ENCODE peak calls at places on chromosomes 2 and 18, in four cellular contexts. I is transverse colon, G is HepG2, S is left ventricle myocardium inferior. L is an unnamed sample.

GRCh38 chr18:48412339-48412929 is 3.3 kb upstream of the ZBTB7C start:
- DNase-seq in I (peak; percentile 19), G (peak; percentile 56), S (no peak), L (no peak)

GRCh38 chr2:37262510-37262909 is 31.1 kb downstream of the NDUFAF7 start:
- DNase-seq in I (no peak), G (no peak), S (no peak), L (no peak)

GRCh38 chr2:212618636-212619035 is 80.0 kb upstream of the ERBB4 start:
- DNase-seq in I (no peak), G (no peak), S (no peak), L (no peak)

GRCh38 chr2:165697727-165698620 is 96.1 kb downstream of the GALNT3 start:
- DNase-seq in I (no peak), S (no peak), G (no peak), L (no peak)

GRCh38 chr2:127701651-127702394 is 526 bp downstream of the SFT2D3 start:
- DNase-seq in G (peak; percentile 71), S (peak; percentile 78), I (peak; percentile 85), L (peak; percentile 82)

GRCh38 chr2:219433666-219434467 is 776 bp upstream of the SPEG start:
- DNase-seq in G (peak; percentile 35), I (peak; percentile 57), S (no peak), L (peak; percentile 65)

GRCh38 chr2:240997856-240998705 is at the start of gene SNED1:
- DNase-seq in I (peak; percentile 90), G (peak; percentile 65), S (peak; percentile 94), L (peak; percentile 94)

GRCh38 chr2:200863655-200864205 is 728 bp downstream of the CLK1 start:
- DNase-seq in G (no peak), S (no peak), I (peak; percentile 23), L (no peak)

GRCh38 chr2:108701208-108701607 is 18.1 kb upstream of the RANBP2 start:
- DNase-seq in G (no peak), S (no peak), I (no peak), L (no peak)

GRCh38 chr2:68671961-68672360 is 28.6 kb downstream of the PROKR1 start:
- DNase-seq in I (no peak), S (no peak), G (no peak), L (no peak)

GRCh38 chr2:157261199-157261782 is 3.8 kb downstream of the GALNT5 start:
- DNase-seq in S (no peak), G (no peak), I (peak; percentile 68), L (no peak)

GRCh38 chr2:33229646-33230045 is 246.8 kb upstream of the RASGRP3 start:
- DNase-seq in G (no peak), S (no peak), I (no peak), L (no peak)

GRCh38 chr2:73418343-73418742 is 32.7 kb downstream of the ALMS1 start:
- DNase-seq in S (peak; percentile 76), G (no peak), I (peak; percentile 31), L (peak; percentile 73)

GRCh38 chr2:10119601-10120157 is 2.9 kb upstream of the RRM2 start:
- DNase-seq in I (no peak), S (no peak), G (no peak), L (no peak)

GRCh38 chr18:59085797-59086196 is 53.9 kb upstream of the SEC11C start:
- DNase-seq in G (no peak), I (no peak), S (no peak), L (no peak)

GRCh38 chr2:196479350-196479749 is 160.2 kb upstream of the CCDC150 start:
- DNase-seq in G (no peak), S (no peak), I (no peak), L (no peak)

GRCh38 chr2:185807351-185807750 is 68.7 kb downstream of the FSIP2 start:
- DNase-seq in I (no peak), S (no peak), G (no peak), L (no peak)

GRCh38 chr2:11056614-11057013 is 98.7 kb upstream of the SLC66A3 start:
- DNase-seq in S (no peak), I (no peak), G (no peak), L (no peak)

GRCh38 chr2:187169864-187170263 is 278.2 kb downstream of the CALCRL start:
- DNase-seq in G (no peak), S (no peak), I (no peak), L (no peak)

GRCh38 chr2:118123561-118124232 is 35.4 kb downstream of the INSIG2 start:
- DNase-seq in I (no peak), G (peak; percentile 36), S (no peak), L (no peak)

GRCh38 chr2:234995332-234996007 is 43.7 kb downstream of the SH3BP4 start:
- DNase-seq in I (peak; percentile 41), S (no peak), G (peak; percentile 84), L (no peak)

GRCh38 chr2:232869138-232870001 is 694 bp upstream of the SNORC start:
- DNase-seq in S (no peak), I (no peak), G (peak; percentile 60), L (peak; percentile 40)

GRCh38 chr2:19772981-19773380 is 128.8 kb downstream of the TTC32 start:
- DNase-seq in S (no peak), I (no peak), G (no peak), L (no peak)

GRCh38 chr18:12990662-12990976 is 543 bp upstream of the CEP192 start:
- DNase-seq in I (no peak), S (no peak), G (peak; percentile 37), L (no peak)

GRCh38 chr2:232489516-232490220 is 2.0 kb upstream of the ECEL1 start:
- DNase-seq in G (no peak), I (no peak), S (no peak), L (no peak)

GRCh38 chr2:242020196-242021004 is 150.9 kb downstream of the RTP5 start:
- DNase-seq in S (peak; percentile 52), G (peak; percentile 63), I (peak; percentile 30), L (no peak)

GRCh38 chr18:42028232-42028832 is 73.3 kb downstream of the PIK3C3 start:
- DNase-seq in G (peak; percentile 12), S (no peak), I (no peak), L (no peak)

GRCh38 chr2:74740395-74741075 is 86.5 kb downstream of the SEMA4F start:
- DNase-seq in I (peak; percentile 85), G (peak; percentile 76), S (peak; percentile 20), L (peak; percentile 57)

GRCh38 chr2:165700511-165700910 is 93.5 kb downstream of the GALNT3 start:
- DNase-seq in I (no peak), G (no peak), S (no peak), L (no peak)

GRCh38 chr2:11807156-11808015 is 61.0 kb downstream of the LPIN1 start:
- DNase-seq in G (no peak), S (no peak), I (no peak), L (no peak)

GRCh38 chr2:40016151-40016885 is 237.3 kb upstream of the THUMPD2 start:
- DNase-seq in G (no peak), I (no peak), S (no peak), L (no peak)

GRCh38 chr2:47656715-47657600 is 126.0 kb upstream of the MSH6 start:
- DNase-seq in G (no peak), I (no peak), S (no peak), L (no peak)

GRCh38 chr2:16293398-16293797 is 353.0 kb downstream of the MYCN start:
- DNase-seq in S (no peak), G (no peak), I (no peak), L (no peak)

GRCh38 chr2:16291731-16292550 is 351.6 kb downstream of the MYCN start:
- DNase-seq in I (no peak), G (no peak), S (no peak), L (no peak)

GRCh38 chr2:16294791-16295190 is 354.4 kb downstream of the MYCN start:
- DNase-seq in G (no peak), S (no peak), I (no peak), L (no peak)

GRCh38 chr2:16295891-16296290 is 355.5 kb downstream of the MYCN start:
- DNase-seq in I (no peak), S (no peak), G (no peak), L (no peak)

GRCh38 chr2:16293871-16294270 is 353.5 kb downstream of the MYCN start:
- DNase-seq in I (no peak), S (no peak), G (no peak), L (no peak)
- H3K27ac ChIP-seq in I (no peak overlapping the region), S (no peak overlapping the region), G (no peak overlapping the region), L (no peak overlapping the region)

GRCh38 chr2:69777778-69778089 is 35.8 kb downstream of the ANXA4 start:
- DNase-seq in I (no peak), S (no peak), G (no peak), L (no peak)

GRCh38 chr2:69773201-69773600 is 31.3 kb downstream of the ANXA4 start:
- DNase-seq in I (no peak), S (no peak), G (no peak), L (no peak)

GRCh38 chr2:69776886-69777777 is 35.2 kb downstream of the ANXA4 start:
- DNase-seq in G (no peak), S (no peak), I (no peak), L (no peak)

GRCh38 chr2:69771461-69771860 is 29.5 kb downstream of the ANXA4 start:
- DNase-seq in I (no peak), G (no peak), S (no peak), L (no peak)

DNA sequence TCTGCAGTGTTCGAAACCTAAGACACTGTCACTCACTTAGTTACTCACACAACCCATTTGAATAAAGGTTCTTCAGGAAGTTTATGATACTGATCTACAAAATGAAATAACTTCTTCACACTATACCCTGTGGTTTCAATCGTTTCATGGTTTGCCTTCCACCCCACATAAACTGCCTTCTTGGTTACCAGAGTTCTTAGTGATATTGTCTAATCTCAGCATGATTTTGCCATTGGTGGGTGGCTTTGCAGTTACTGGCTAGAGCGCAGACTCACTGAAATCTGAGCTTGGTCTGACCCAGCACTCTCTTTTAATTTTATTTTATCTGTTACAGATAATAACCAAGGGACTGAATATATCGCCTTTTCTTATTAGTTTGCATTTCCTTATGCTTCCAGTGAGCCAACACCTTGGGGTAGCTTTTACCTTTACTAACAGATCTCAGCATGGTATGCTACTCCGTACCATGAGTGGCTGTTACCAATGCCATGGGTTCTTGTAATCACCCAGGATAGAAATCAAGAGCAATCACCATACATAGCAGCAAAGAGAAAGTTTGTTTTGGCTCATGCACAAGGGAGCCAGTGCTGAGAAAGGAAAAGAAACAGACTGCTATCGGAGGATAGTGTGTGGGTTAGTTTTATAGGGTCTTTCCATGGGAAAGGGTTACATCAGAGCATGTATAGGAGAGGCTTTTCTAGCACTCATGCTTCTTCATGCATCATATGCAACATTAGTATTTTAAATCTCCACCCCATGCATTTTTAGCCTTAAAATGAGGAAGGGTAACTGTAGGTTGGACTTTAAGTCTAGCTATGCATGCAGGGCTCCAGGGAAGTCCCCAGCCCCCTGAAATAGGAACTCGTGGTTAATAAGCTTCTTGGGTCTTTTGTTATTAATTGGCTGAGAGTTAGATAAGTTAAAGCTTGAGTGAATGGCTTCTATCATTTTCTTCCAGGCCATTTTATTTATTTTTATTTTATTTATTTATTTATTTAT is 33.3 kb downstream of the ANXA4 start:
- DNase-seq in I (no peak), G (no peak), S (no peak), L (no peak)
- H3K27ac ChIP-seq in I (peak overlapping the region; percentile 4), G (no peak overlapping the region), S (no peak overlapping the region), L (peak overlapping the region; percentile 27)

DNA sequence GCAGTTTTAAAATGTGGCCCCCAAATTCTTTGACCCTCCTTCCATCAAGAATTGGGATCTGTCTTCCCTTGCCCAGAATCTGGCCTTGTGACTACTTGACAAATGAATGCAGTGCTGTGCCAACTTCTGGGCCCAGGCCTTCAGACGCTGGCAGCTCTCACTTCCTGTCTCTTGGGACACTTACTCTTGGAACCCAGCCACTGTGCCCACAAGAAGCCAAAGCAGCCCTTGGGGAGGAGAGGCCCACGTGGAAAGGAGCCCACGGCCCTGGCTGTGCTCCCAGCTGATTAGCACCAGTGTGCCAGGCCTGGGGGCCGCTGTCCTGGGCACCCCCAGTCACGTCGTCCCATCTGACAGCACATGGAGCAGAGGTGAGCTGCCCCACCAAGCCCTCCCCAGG is 56.6 kb downstream of the RPL37A start:
- DNase-seq in S (peak; percentile 75), G (no peak), I (peak; percentile 34), L (peak; percentile 68)
- H3K27ac ChIP-seq in S (peak overlapping the region; percentile 70), G (no peak overlapping the region), I (no peak overlapping the region), L (no peak overlapping the region)

GRCh38 chr2:201911372-201911771 is 105.0 kb downstream of the CDK15 start:
- DNase-seq in I (no peak), G (no peak), S (no peak), L (no peak)
- H3K27ac ChIP-seq in I (no peak overlapping the region), G (no peak overlapping the region), S (no peak overlapping the region), L (no peak overlapping the region)

L was measured in psoas muscle.